ENCODE peak calls at places on chromosomes 12 and 14, in six cellular contexts. J is right lobe of liver; E is IMR-90; X is colonic mucosa; P is CD8-positive, alpha-beta T cell; K is HCT116. N is an unnamed sample.
A peak's percentile ranks its signal among the peaks of the same experiment; 100 is the strongest.

GRCh38 chr14:100815478-100816285 is 10.2 kb upstream of the MEG3 start:
- DNase-seq in J (no peak), E (peak; percentile 87), X (no peak), P (no peak), K (no peak), N (no peak)

GRCh38 chr12:111598637-111599458 is at the start of gene ATXN2:
- DNase-seq in J (peak; percentile 79), E (no peak), X (peak; percentile 67), P (peak; percentile 58), K (no peak), N (no peak)

GRCh38 chr14:100860556-100861187 is 34.8 kb downstream of the MEG3 start:
- DNase-seq in J (peak; percentile 46), E (no peak), X (no peak), P (no peak), K (no peak), N (no peak)

GRCh38 chr12:12985817-12986408 is 14.2 kb downstream of the HEBP1 start:
- DNase-seq in J (no peak), E (peak; percentile 17), X (peak; percentile 39), P (no peak), K (peak; percentile 13), N (no peak)

GRCh38 chr12:105977256-105978051 is 161.3 kb downstream of the NUAK1 start:
- DNase-seq in J (no peak), E (peak; percentile 91), X (no peak), P (no peak), K (no peak), N (no peak)

GRCh38 chr12:49032679-49033447 is 14.3 kb upstream of the PRKAG1 start:
- DNase-seq in J (no peak), E (no peak), X (no peak), P (no peak), K (no peak), N (no peak)

GRCh38 chr12:110312581-110313360 is 31.7 kb downstream of the ATP2A2 start:
- DNase-seq in J (no peak), E (peak; percentile 72), X (no peak), P (no peak), K (no peak), N (no peak)

GRCh38 chr12:71135812-71136176 is 22.0 kb downstream of the TSPAN8 start:
- DNase-seq in J (no peak), E (no peak), X (no peak), P (no peak), K (no peak), N (no peak)

GRCh38 chr12:10636611-10637010 is 23.2 kb upstream of the MAGOHB start:
- DNase-seq in J (no peak), E (no peak), X (peak; percentile 57), P (no peak), K (no peak), N (no peak)
- H3K4me3 ChIP-seq in J (no peak overlapping the region), E (no peak overlapping the region), X (no peak overlapping the region), P (no peak overlapping the region), K (no peak overlapping the region), N (no peak overlapping the region)

GRCh38 chr12:124913474-124914391 is 717 bp downstream of the UBC start:
- DNase-seq in J (peak; percentile 92), E (peak; percentile 68), X (peak; percentile 96), P (peak; percentile 90), K (no peak), N (no peak)

GRCh38 chr12:124916370-124917134 is 2.1 kb upstream of the UBC start:
- DNase-seq in J (peak; percentile 70), E (peak; percentile 93), X (peak; percentile 86), P (no peak), K (peak; percentile 90), N (no peak)

GRCh38 chr12:124917135-124917840 is 2.8 kb upstream of the UBC start:
- DNase-seq in J (peak; percentile 98), E (peak; percentile 100), X (peak; percentile 97), P (peak; percentile 79), K (peak; percentile 99), N (no peak)

GRCh38 chr12:124914392-124915248 is at the start of gene UBC:
- DNase-seq in J (peak; percentile 95), E (peak; percentile 92), X (peak; percentile 94), P (peak; percentile 90), K (peak; percentile 87), N (no peak)

DNA sequence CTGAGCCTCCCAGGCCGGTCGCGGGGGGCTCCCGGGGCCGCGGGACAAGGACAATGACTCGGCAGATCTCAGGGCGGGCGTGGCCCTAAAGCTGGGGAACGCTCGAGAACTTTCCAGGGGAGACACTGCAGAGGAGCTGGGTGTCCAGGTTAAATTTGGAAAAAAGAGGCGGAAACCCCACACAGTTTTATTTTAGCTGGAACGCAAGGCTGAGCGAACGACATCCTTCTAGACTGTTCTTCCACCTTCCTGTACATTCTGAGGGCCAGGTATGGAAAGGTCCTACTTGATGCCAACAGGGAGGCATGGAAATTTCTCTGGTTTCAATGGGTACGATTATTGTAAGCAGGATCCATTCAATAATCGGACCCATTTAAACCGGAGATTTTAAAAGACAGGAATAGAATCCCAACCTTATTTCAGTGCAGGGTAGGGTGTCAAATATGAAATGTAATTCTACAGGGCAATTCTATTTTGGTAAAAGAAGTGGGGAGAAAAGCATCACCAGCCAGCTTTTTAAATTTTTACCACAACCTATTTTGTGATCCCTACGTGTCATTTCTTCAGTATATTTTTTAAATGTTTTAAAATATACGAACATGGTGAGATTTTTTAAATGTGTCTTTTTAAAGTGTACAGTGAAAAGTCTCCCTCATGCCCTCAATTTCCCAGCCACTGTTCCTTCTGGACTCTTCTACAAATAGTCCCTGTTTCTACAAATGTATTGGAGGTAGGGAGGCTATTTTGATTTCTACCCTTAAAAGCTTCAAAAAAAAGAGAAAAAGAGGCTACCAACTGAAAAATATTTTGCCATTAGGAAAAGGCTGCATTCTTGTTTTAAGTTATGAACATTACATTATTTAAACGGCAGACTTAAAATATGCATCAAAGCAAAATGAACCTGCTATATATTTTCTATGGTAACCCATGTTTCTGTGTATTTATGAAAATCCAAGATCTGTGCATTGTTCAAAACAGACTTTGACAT is 1.1 kb upstream of the UBC start:
- DNase-seq in J (peak; percentile 78), E (peak; percentile 21), X (peak; percentile 80), P (no peak), K (no peak), N (no peak)
- H3K9me3 ChIP-seq in J (no peaks in the 10 kb centered on the region), E (no peaks in the 10 kb centered on the region), X (no peaks in the 10 kb centered on the region), P (no peaks in the 10 kb centered on the region), K (no peaks in the 10 kb centered on the region), N (no peaks in the 10 kb centered on the region)

GRCh38 chr12:132186208-132186856 is 42.1 kb downstream of the NOC4L start:
- DNase-seq in J (no peak), E (no peak), X (no peak), P (no peak), K (no peak), N (no peak)

GRCh38 chr12:132188451-132189298 is 44.4 kb downstream of the NOC4L start:
- DNase-seq in J (no peak), E (no peak), X (no peak), P (no peak), K (no peak), N (no peak)

GRCh38 chr12:132187646-132188450 is 43.6 kb downstream of the NOC4L start:
- DNase-seq in J (no peak), E (no peak), X (no peak), P (no peak), K (no peak), N (no peak)

GRCh38 chr12:132185698-132186097 is 41.4 kb downstream of the NOC4L start:
- DNase-seq in J (no peak), E (no peak), X (no peak), P (no peak), K (no peak), N (no peak)

DNA sequence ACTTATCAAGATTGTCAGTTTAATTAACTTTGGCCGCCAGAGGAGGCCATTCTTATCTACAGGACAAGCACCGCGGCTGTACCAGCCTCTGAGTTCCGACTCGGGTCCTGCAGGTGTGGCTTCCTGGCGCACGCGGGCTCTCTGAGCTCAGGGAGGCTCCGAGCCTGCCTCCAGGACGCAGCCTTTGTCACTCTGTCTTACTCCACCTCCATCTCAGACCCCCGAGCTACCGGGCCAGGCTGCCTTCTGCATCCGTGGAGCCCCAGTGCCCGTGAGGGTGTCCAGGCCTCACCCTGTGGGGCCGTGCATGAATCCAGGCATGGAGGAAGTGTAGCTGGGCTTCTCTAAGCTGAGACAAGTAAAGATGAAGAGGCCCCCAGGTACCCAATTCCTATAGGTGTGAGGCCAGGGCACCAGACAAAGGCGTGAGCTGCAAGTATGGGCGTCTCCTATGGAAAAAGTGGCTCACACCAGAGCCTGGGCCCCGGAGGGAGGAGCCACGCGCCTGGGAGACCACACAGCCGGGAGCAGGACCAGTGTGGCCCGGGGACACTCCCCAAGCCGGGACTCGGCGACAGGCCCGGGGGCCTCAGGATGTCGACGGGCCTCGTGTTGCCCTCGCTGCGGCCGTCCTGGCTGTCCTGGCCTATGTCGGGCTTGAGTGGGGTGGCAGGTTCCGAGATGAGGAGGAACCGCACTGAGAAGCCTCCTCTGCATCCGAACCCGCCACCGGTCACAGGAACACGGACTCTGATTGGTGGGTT is 42.8 kb downstream of the NOC4L start:
- DNase-seq in J (no peak), E (no peak), X (no peak), P (no peak), K (no peak), N (no peak)
- H3K4me1 ChIP-seq in J (peaks cover 13% of the 10 kb centered on the region), E (peaks cover 5% of the 10 kb centered on the region), X (peaks cover 6% of the 10 kb centered on the region), P (peaks cover 47% of the 10 kb centered on the region), K (peaks cover 22% of the 10 kb centered on the region), N (peaks cover 14% of the 10 kb centered on the region)

GRCh38 chr12:19588944-19589343 is 149.7 kb downstream of the AEBP2 start:
- DNase-seq in J (no peak), E (no peak), X (no peak), P (no peak), K (no peak), N (no peak)
- H3K4me3 ChIP-seq in J (no peak overlapping the region), E (no peak overlapping the region), X (no peak overlapping the region), P (no peak overlapping the region), K (no peak overlapping the region), N (no peak overlapping the region)

GRCh38 chr12:132270969-132271754 is 58.2 kb downstream of the GALNT9 start:
- DNase-seq in J (no peak), E (no peak), X (no peak), P (no peak), K (no peak), N (no peak)

GRCh38 chr12:132268674-132269073 is 60.7 kb downstream of the GALNT9 start:
- DNase-seq in J (no peak), E (no peak), X (no peak), P (no peak), K (no peak), N (no peak)

GRCh38 chr12:132271755-132272092 is 57.7 kb downstream of the GALNT9 start:
- DNase-seq in J (no peak), E (no peak), X (no peak), P (no peak), K (no peak), N (no peak)

GRCh38 chr12:132269266-132269968 is 60.0 kb downstream of the GALNT9 start:
- DNase-seq in J (no peak), E (no peak), X (no peak), P (no peak), K (no peak), N (no peak)

DNA sequence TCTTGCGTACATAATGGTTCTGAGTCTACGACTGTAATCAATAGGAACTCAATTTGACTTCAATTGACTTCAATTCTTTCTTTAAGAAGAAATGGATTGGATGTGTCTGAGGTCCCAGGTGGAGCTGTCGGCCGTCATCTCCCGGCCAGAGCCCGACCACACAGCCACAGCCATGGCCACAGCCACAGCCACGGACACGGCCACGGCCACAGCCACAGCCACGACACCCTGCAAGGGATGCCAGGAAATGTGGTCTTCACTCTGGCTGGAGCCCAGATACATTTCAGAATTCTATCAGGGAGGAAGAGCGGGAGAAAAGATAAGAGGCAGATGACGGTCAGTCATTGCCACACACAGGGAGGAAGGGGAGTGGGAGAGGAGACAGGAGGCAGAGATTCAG is 58.9 kb downstream of the GALNT9 start:
- DNase-seq in J (no peak), E (no peak), X (no peak), P (no peak), K (no peak), N (no peak)
- H3K9me3 ChIP-seq in J (no peaks in the 10 kb centered on the region), E (peaks cover 5% of the 10 kb centered on the region), X (no peaks in the 10 kb centered on the region), P (no peaks in the 10 kb centered on the region), K (no peaks in the 10 kb centered on the region), N (no peaks in the 10 kb centered on the region)

N was measured in esophagus squamous epithelium.